ENCODE peak calls at places on chromosomes 1 and 21, in seven cellular contexts. O is uterus, X is tibial artery, R is suprapubic skin, J is tibial nerve, S is aorta, G is pancreas. H is an unnamed sample. For H3K27me3, the result is how much of the 10 kb centered on the place peaks cover.

GRCh38 chr1:231041705-231042261 is 1.7 kb upstream of the FAM89A start:
- DNase-seq in O (no peak), X (no peak), R (no peak), J (no peak), S (no peak), G (no peak), H (no peak)

GRCh38 chr1:52365746-52366516 is at the start of gene CC2D1B:
- DNase-seq in O (peak), X (peak), R (peak), J (peak), S (peak), G (peak), H (peak)

GRCh38 chr1:61277129-61277801 is 194.9 kb downstream of the NFIA start:
- DNase-seq in O (no peak), X (no peak), R (no peak), J (no peak), S (peak), G (no peak), H (no peak)

GRCh38 chr1:90851711-90852050 is 134.6 kb upstream of the BARHL2 start:
- DNase-seq in O (no peak), X (no peak), R (no peak), J (no peak), S (no peak), G (no peak), H (no peak)

GRCh38 chr21:33451634-33452071 is 28.1 kb downstream of the TMEM50B start:
- DNase-seq in O (no peak), X (no peak), R (no peak), J (no peak), S (no peak), G (no peak), H (peak)

GRCh38 chr1:15777913-15778707 is 19.5 kb downstream of the FBLIM1 start:
- DNase-seq in O (no peak), X (no peak), R (no peak), J (no peak), S (no peak), G (no peak), H (no peak)

GRCh38 chr1:206930210-206930798 is 8.6 kb upstream of the FCMR start:
- DNase-seq in O (no peak), X (no peak), R (no peak), J (no peak), S (no peak), G (no peak), H (no peak)

GRCh38 chr21:28272272-28272992 is 720.2 kb downstream of the LTN1 start:
- DNase-seq in O (no peak), X (no peak), R (no peak), J (no peak), S (no peak), G (no peak), H (no peak)

GRCh38 chr1:59638172-59638800 is 176.5 kb upstream of the HOOK1 start:
- DNase-seq in O (peak), X (no peak), R (no peak), J (no peak), S (no peak), G (peak), H (no peak)

GRCh38 chr1:183163311-183163710 is 22.8 kb upstream of the LAMC2 start:
- DNase-seq in O (no peak), X (no peak), R (no peak), J (no peak), S (no peak), G (no peak), H (no peak)

GRCh38 chr1:183165456-183165855 is 20.6 kb upstream of the LAMC2 start:
- DNase-seq in O (no peak), X (no peak), R (no peak), J (no peak), S (no peak), G (no peak), H (no peak)

GRCh38 chr1:183164963-183165362 is 21.1 kb upstream of the LAMC2 start:
- DNase-seq in O (no peak), X (no peak), R (no peak), J (no peak), S (no peak), G (no peak), H (no peak)

GRCh38 chr1:183166439-183166838 is 19.6 kb upstream of the LAMC2 start:
- DNase-seq in O (no peak), X (no peak), R (no peak), J (no peak), S (no peak), G (no peak), H (no peak)

DNA sequence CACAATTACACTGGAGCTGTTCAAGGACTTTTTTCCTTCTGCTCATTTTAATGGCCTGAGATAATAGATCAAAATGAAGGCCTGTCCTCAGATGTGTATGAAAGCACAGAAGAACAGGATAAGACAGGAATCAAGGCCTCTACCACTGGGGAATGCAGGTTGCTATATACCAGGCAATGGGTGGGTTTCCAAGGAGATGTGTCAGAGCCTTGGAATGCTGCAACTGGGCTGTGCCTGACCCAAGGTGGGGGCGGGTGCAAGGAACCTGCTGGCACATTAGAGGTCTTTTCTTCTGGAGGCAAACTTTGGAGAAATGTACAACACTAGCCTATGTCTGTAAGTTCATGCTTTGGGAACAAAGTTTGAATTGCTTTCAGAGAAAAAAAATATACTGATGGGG is 21.7 kb upstream of the LAMC2 start:
- DNase-seq in O (no peak), X (no peak), R (no peak), J (no peak), S (no peak), G (no peak), H (no peak)
- H3K27me3 ChIP-seq in O (under half), X (under half), R (under half), J (under half), S (under half), G (under half), H (under half)

DNA sequence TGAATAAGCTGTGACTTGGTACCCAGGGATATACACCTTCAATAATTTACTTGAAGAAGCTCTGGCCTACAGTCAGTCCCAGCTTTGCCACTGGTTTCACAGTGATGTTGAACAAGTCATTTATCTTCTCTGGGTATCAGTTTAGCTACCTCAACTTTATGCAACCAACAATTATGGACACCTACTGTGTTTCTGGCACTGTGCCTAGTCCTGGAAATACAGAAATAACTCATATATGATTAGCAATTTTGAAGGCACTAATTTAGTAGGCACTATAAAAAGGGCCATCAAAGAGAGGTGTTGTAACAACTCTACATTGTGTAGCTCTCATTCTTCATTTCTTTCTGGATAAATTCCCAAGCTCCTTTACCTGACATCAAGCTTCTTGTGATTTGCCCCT is 88.6 kb upstream of the SPATA6 start:
- DNase-seq in O (no peak), X (no peak), R (no peak), J (no peak), S (no peak), G (no peak), H (no peak)
- H3K27me3 ChIP-seq in O (under half), X (under half), R (under half), J (under half), S (under half), G (under half), H (under half)

DNA sequence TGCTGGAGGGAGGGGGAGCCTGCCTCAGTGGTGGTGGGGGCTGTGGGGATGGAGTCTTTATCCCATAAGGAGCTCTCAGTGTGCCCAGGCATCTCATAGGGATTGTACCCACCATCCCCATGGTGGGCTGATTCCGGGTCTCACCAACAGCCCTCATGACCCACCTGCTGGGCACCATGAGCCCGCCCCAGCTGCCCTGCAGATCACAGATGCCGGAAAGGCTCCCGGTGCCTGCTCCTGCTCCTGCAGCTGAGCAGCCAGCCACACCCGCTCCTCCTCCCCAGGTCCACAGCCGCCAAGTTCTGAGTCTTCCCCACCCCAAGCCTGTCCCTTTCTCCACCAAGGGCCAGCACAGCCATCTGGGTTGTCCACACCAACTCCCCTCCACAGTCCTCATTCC is 15.4 kb upstream of the TSPEAR start:
- DNase-seq in O (no peak), X (no peak), R (peak), J (no peak), S (no peak), G (no peak), H (no peak)
- H3K27me3 ChIP-seq in O (under half), X (under half), R (half or more), J (under half), S (under half), G (under half), H (under half)

GRCh38 chr21:37009740-37010341 is 3.3 kb downstream of the RIPPLY3 start:
- DNase-seq in O (peak), X (peak), R (peak), J (peak), S (peak), G (peak), H (peak)

GRCh38 chr21:37008705-37009104 is 2.2 kb downstream of the RIPPLY3 start:
- DNase-seq in O (no peak), X (no peak), R (no peak), J (no peak), S (no peak), G (no peak), H (no peak)

GRCh38 chr21:37006243-37006520 is 320 bp upstream of the RIPPLY3 start:
- DNase-seq in O (no peak), X (no peak), R (no peak), J (no peak), S (no peak), G (no peak), H (no peak)

GRCh38 chr21:37005548-37006242 is 807 bp upstream of the RIPPLY3 start:
- DNase-seq in O (no peak), X (no peak), R (no peak), J (no peak), S (no peak), G (no peak), H (no peak)

DNA sequence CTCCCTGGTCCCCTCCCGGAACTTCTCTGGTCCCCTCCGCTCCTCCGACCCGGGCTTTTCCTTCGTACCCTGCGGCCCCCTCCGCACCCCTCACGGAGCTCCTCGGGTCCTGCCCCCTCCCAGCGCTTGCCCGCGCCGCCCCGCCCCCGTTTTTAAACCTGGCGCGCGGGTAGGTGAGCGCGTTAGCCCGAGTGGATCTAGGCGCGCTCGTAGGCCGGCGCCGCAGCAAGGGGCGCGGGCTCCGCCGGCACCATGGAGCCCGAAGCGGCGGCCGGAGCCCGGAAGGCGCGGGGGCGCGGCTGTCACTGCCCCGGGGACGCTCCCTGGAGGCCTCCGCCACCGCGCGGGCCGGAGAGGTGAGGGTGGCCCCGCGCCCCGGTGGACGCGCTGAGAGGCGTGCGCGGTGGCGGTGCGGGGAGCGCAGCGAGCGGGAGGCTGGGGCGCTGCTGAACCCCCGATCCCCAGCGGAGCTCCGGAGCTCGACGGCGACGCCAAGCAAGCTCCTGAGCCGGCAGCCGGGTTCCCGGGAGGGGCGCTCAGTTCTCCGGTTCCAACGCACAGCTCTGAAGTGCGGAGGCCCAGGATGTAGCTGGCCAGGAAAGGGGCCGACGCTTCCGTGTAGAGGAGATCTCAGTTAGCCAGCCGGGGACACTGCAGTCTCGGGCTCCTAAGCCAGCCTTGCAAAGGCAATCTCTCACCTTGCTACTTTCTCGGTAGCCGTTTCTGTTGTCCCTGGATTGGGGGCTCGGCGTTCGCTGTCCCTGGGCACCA is at the start of gene RIPPLY3:
- DNase-seq in O (no peak), X (no peak), R (no peak), J (no peak), S (no peak), G (no peak), H (no peak)
- H3K27me3 ChIP-seq in O (under half), X (under half), R (under half), J (half or more), S (under half), G (under half), H (under half)

GRCh38 chr1:18778437-18778836 is 81.0 kb downstream of the TAS1R2 start:
- DNase-seq in O (no peak), X (no peak), R (no peak), J (no peak), S (no peak), G (no peak), H (no peak)
- H3K27me3 ChIP-seq in O (under half), X (under half), R (half or more), J (under half), S (under half), G (under half), H (under half)

H was measured in prostate gland.